ENCODE peak calls at places on chromosomes 12 and 14, in seven cellular contexts. W, T, V, L, G, X and A are unnamed samples.
A peak's percentile ranks its signal among the peaks of the same experiment; 100 is the strongest.

GRCh38 chr12:64147011-64147671 is 75.0 kb downstream of the KICS2 start:
- DNase-seq in W (no peak), G (no peak), V (no peak), X (no peak), T (no peak), L (no peak), A (no peak)

GRCh38 chr12:106392746-106393145 is 35.2 kb downstream of the POLR3B start:
- DNase-seq in X (no peak), W (no peak), T (no peak), L (no peak), G (no peak), V (no peak), A (no peak)

GRCh38 chr14:91728616-91729183 is 3.2 kb downstream of the CATSPERB start:
- DNase-seq in V (no peak), X (no peak), T (no peak), G (no peak), W (no peak), L (no peak), A (no peak)

GRCh38 chr12:114302117-114302516 is 103.8 kb downstream of the TBX5 start:
- DNase-seq in G (no peak), W (no peak), T (no peak), V (no peak), X (no peak), L (no peak), A (no peak)

GRCh38 chr12:69676257-69677012 is 22.7 kb downstream of the BEST3 start:
- DNase-seq in T (no peak), X (no peak), W (no peak), V (no peak), G (no peak), L (peak; percentile 38), A (no peak)

GRCh38 chr12:93778306-93778705 is 101.1 kb downstream of the CRADD start:
- DNase-seq in T (no peak), V (no peak), G (no peak), L (peak; percentile 84), X (no peak), W (no peak), A (no peak)

GRCh38 chr12:8697120-8697475 is 693 bp upstream of the RIMKLB start:
- DNase-seq in V (no peak), G (no peak), T (no peak), W (no peak), L (peak; percentile 57), X (no peak), A (peak; percentile 32)

GRCh38 chr12:123267991-123268843 is 3.4 kb downstream of the CDK2AP1 start:
- DNase-seq in V (no peak), T (no peak), L (no peak), G (no peak), X (no peak), W (no peak), A (no peak)

GRCh38 chr12:113069149-113069548 is 12.6 kb downstream of the DTX1 start:
- DNase-seq in W (no peak), V (no peak), G (no peak), T (no peak), X (no peak), L (no peak), A (no peak)